ENCODE peak calls at places on chromosomes 3 and 15, in ten cellular contexts. I is heart right ventricle, E is cardiac muscle cell, Q is esophagus squamous epithelium, H is PC-9, Z is stomach, M is left ventricle myocardium inferior, N is spleen, J is pancreas, T is mammary epithelial cell. D is an unnamed sample.

GRCh38 chr15:74950078-74951000 is 6.2 kb downstream of the RPP25 start:
- DNase-seq in M (peak; percentile 41), J (peak; percentile 85), I (peak; percentile 73), Z (peak; percentile 85), H (peak; percentile 75), Q (no peak), T (peak; percentile 59), N (peak; percentile 79), E (peak; percentile 80), D (peak; percentile 79)

GRCh38 chr3:18194431-18194830 is 230.7 kb downstream of the SATB1 start:
- DNase-seq in H (no peak), Z (no peak), M (no peak), I (no peak), J (no peak), N (no peak), Q (no peak), T (no peak), E (peak; percentile 80), D (no peak)

GRCh38 chr3:16647668-16648067 is 42.4 kb upstream of the DAZL start:
- DNase-seq in J (no peak), Q (no peak), Z (no peak), N (no peak), M (no peak), E (no peak), I (no peak), T (no peak), H (no peak), D (no peak)

GRCh38 chr15:69160141-69160975 is at the start of gene GLCE:
- DNase-seq in H (peak; percentile 98), N (peak; percentile 98), Z (peak; percentile 97), T (peak; percentile 99), J (peak; percentile 98), M (peak; percentile 96), I (peak; percentile 95), Q (peak; percentile 58), E (peak; percentile 98), D (peak; percentile 98)

GRCh38 chr3:17806201-17806600 is 63.8 kb upstream of the TBC1D5 start:
- DNase-seq in E (no peak), J (no peak), Z (no peak), T (no peak), Q (no peak), N (no peak), M (no peak), I (no peak), H (no peak), D (no peak)

GRCh38 chr15:36130641-36131310 is 448.6 kb upstream of the CDIN1 start:
- DNase-seq in Q (no peak), H (no peak), N (no peak), E (no peak), M (no peak), Z (no peak), T (peak; percentile 50), J (no peak), I (no peak), D (no peak)

GRCh38 chr3:170330366-170330765 is 27.1 kb upstream of the SKIL start:
- DNase-seq in N (no peak), H (peak; percentile 86), M (no peak), Q (no peak), E (peak; percentile 34), I (no peak), J (no peak), T (peak; percentile 45), Z (peak; percentile 61), D (no peak)

GRCh38 chr15:57025264-57025939 is 107.0 kb downstream of the TCF12 start:
- DNase-seq in Q (no peak), N (no peak), E (peak; percentile 64), T (peak; percentile 62), Z (no peak), I (no peak), J (no peak), H (no peak), M (no peak), D (no peak)

GRCh38 chr3:52339612-52340011 is 23.5 kb downstream of the DNAH1 start:
- DNase-seq in I (peak; percentile 58), J (no peak), Q (no peak), Z (no peak), M (no peak), H (peak; percentile 22), T (peak; percentile 60), E (peak; percentile 90), N (no peak), D (peak; percentile 41)

GRCh38 chr15:82970078-82970686 is 15.8 kb upstream of the RAMAC start:
- DNase-seq in T (no peak), J (no peak), I (no peak), Z (no peak), N (no peak), Q (no peak), M (no peak), E (no peak), H (no peak), D (peak; percentile 17)

GRCh38 chr3:79414821-79415220 is 353.0 kb downstream of the ROBO1 start:
- DNase-seq in Z (no peak), N (no peak), H (no peak), J (no peak), E (peak; percentile 76), T (peak; percentile 41), Q (no peak), M (peak; percentile 11), I (no peak), D (no peak)

GRCh38 chr3:60954049-60954448 is 297.2 kb downstream of the FHIT start:
- DNase-seq in I (no peak), H (no peak), T (no peak), E (no peak), M (no peak), J (no peak), N (no peak), Q (no peak), Z (no peak), D (no peak)

GRCh38 chr3:156673732-156674045 is 701 bp upstream of the TIPARP start:
- DNase-seq in J (no peak), N (no peak), I (no peak), E (no peak), H (no peak), Q (no peak), M (no peak), T (no peak), Z (no peak), D (no peak)

GRCh38 chr3:105368575-105369500 is 2.1 kb downstream of the ALCAM start:
- DNase-seq in E (peak; percentile 69), J (peak; percentile 76), M (peak; percentile 17), Z (peak; percentile 70), I (peak; percentile 14), N (peak; percentile 88), T (peak; percentile 95), H (peak; percentile 83), Q (peak; percentile 14), D (peak; percentile 41)

DNA sequence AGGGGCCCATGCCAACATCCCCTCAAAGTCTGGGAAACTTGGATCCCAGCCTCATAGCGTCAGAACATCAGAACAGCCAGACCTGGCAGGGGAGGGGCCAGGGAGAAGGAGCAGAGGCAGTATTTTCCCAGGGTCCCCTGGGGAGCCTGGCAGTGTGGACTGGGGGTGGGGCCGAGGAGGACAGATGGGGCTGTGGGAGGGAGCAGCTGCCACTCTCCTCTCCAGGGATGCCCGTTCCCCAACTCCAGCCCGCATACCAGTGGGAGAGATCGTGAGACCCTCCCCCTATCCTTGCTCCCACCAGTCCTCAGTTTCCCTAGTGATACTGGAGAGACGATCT is 6.5 kb upstream of the DNAJB8 start:
- DNase-seq in Q (no peak), H (no peak), Z (no peak), M (no peak), T (no peak), N (no peak), I (no peak), E (no peak), J (peak; percentile 58), D (peak; percentile 89)
- H3K27me3 ChIP-seq in Q (no peaks in the 10 kb centered on the region), H (peaks cover under 1% of the 10 kb centered on the region), Z (no peaks in the 10 kb centered on the region), M (peaks cover 84% of the 10 kb centered on the region), T (no peaks in the 10 kb centered on the region), N (no peaks in the 10 kb centered on the region), I (peaks cover 15% of the 10 kb centered on the region), E (peaks cover 33% of the 10 kb centered on the region), J (no peaks in the 10 kb centered on the region), D (no peaks in the 10 kb centered on the region)

GRCh38 chr15:40807888-40808194 is 568 bp upstream of the DNAJC17 start:
- DNase-seq in N (no peak), T (no peak), H (no peak), M (no peak), I (no peak), Z (no peak), J (peak; percentile 41), Q (no peak), E (no peak), D (no peak)

GRCh38 chr15:40806672-40807027 is 239 bp upstream of the ZFYVE19 start:
- DNase-seq in E (no peak), T (no peak), Q (no peak), H (no peak), N (no peak), I (no peak), M (no peak), Z (no peak), J (no peak), D (no peak)

GRCh38 chr15:40809051-40809450 is 1.8 kb upstream of the DNAJC17 start:
- DNase-seq in T (no peak), H (no peak), Z (no peak), I (no peak), E (no peak), J (peak; percentile 36), M (no peak), N (no peak), Q (no peak), D (no peak)

GRCh38 chr15:40803688-40804087 is 3.2 kb upstream of the ZFYVE19 start:
- DNase-seq in Z (no peak), M (no peak), H (no peak), J (no peak), I (no peak), N (no peak), T (no peak), E (no peak), Q (no peak), D (no peak)

GRCh38 chr15:40807028-40807887 is at the start of the genes DNAJC17 and ZFYVE19:
- DNase-seq in E (peak; percentile 99), I (peak; percentile 99), Z (peak; percentile 96), Q (peak; percentile 85), M (peak; percentile 97), T (peak; percentile 97), J (peak; percentile 96), N (peak; percentile 99), H (peak; percentile 93), D (peak; percentile 99)
- TF ChIP-seq CTCF in E (peak; percentile 9), I (no peak), Z (no peak), Q (no peak), M (peak; percentile 34), T (no peak), J (peak; percentile 6), N (peak; percentile 34), H (no peak), D (no peak)

GRCh38 chr15:67119238-67119846 is 53.9 kb downstream of the SMAD3 start:
- DNase-seq in I (no peak), N (peak; percentile 56), M (no peak), E (no peak), T (no peak), Z (no peak), Q (no peak), H (no peak), J (no peak), D (no peak)
- H3K4me1 ChIP-seq in I (peaks cover 83% of the 10 kb centered on the region), N (peaks cover 94% of the 10 kb centered on the region), M (peaks cover 92% of the 10 kb centered on the region), E (peaks cover 6% of the 10 kb centered on the region), T (peaks cover 65% of the 10 kb centered on the region), Z (peaks cover 91% of the 10 kb centered on the region), Q (peaks cover 88% of the 10 kb centered on the region), H (peaks cover 80% of the 10 kb centered on the region), J (peaks cover 34% of the 10 kb centered on the region), D (peaks cover 5% of the 10 kb centered on the region)

GRCh38 chr3:98994128-98994762 is 92.8 kb upstream of the DCBLD2 start:
- DNase-seq in Z (no peak), N (no peak), J (no peak), M (no peak), E (peak; percentile 82), Q (no peak), I (no peak), H (no peak), T (peak; percentile 39), D (no peak)

GRCh38 chr3:98999675-99000074 is 98.2 kb upstream of the DCBLD2 start:
- DNase-seq in Z (no peak), H (no peak), N (no peak), E (no peak), Q (no peak), I (no peak), M (no peak), J (no peak), T (no peak), D (no peak)
- H3K27me3 ChIP-seq in Z (no peaks in the 10 kb centered on the region), H (no peaks in the 10 kb centered on the region), N (peaks cover 3% of the 10 kb centered on the region), E (no peaks in the 10 kb centered on the region), Q (no peaks in the 10 kb centered on the region), I (no peaks in the 10 kb centered on the region), M (peaks cover 5% of the 10 kb centered on the region), J (no peaks in the 10 kb centered on the region), T (no peaks in the 10 kb centered on the region), D (no peaks in the 10 kb centered on the region)